ENCODE peak calls at places on chromosomes 2 and 18, in eight cellular contexts. G, O, E, T, C, R, U and A are unnamed samples. For H3K9me3, the result is how much of the 10 kb centered on the place peaks cover.

GRCh38 chr2:189056200-189057106 is 82.3 kb downstream of the COL3A1 start:
- DNase-seq in G (no peak), U (no peak), E (no peak), T (no peak), O (no peak), C (no peak), R (no peak), A (no peak)

GRCh38 chr18:9960263-9960904 is 46.6 kb downstream of the VAPA start:
- DNase-seq in G (no peak), E (no peak), T (no peak), O (no peak), U (no peak), C (no peak), R (no peak), A (no peak)

GRCh38 chr18:8960740-8961657 is 141.5 kb upstream of the NDUFV2 start:
- DNase-seq in O (no peak), G (peak), C (no peak), U (no peak), R (peak), T (no peak), E (no peak), A (no peak)

GRCh38 chr18:58235001-58235436 is 191.0 kb downstream of the NEDD4L start:
- DNase-seq in C (no peak), U (no peak), R (no peak), E (no peak), G (no peak), O (no peak), T (no peak), A (no peak)

GRCh38 chr18:74869904-74870863 is 272.5 kb downstream of the ZNF407 start:
- DNase-seq in O (no peak), U (no peak), T (no peak), E (no peak), G (no peak), C (no peak), R (no peak), A (no peak)

GRCh38 chr2:37472959-37473358 is 128.5 kb downstream of the QPCT start:
- DNase-seq in C (peak), E (no peak), O (no peak), G (no peak), T (no peak), U (peak), R (peak), A (no peak)

GRCh38 chr2:229429529-229430067 is 158.5 kb upstream of the PID1 start:
- DNase-seq in R (no peak), G (no peak), E (no peak), T (no peak), O (no peak), U (no peak), C (no peak), A (no peak)

GRCh38 chr2:47052847-47053246 is 102.3 kb downstream of the STPG4 start:
- DNase-seq in T (no peak), O (no peak), E (no peak), G (no peak), R (no peak), C (no peak), U (no peak), A (no peak)

GRCh38 chr2:95138702-95139101 is 17.1 kb upstream of the MRPS5 start:
- DNase-seq in U (no peak), O (no peak), R (no peak), T (no peak), E (no peak), C (no peak), G (no peak), A (no peak)

GRCh38 chr2:95149397-95149984 is 10.2 kb downstream of the ZNF514 start:
- DNase-seq in R (no peak), G (no peak), U (no peak), T (no peak), C (no peak), O (no peak), E (no peak), A (no peak)

GRCh38 chr2:95143838-95144237 is 15.8 kb downstream of the ZNF514 start:
- DNase-seq in E (no peak), U (no peak), G (no peak), R (no peak), C (no peak), O (no peak), T (no peak), A (no peak)
- H3K9me3 ChIP-seq in E (under half), U (half or more), G (half or more), R (under half), C (under half), O (under half), T (half or more), A (under half)

GRCh38 chr2:400988-401679 is 113.2 kb upstream of the ALKAL2 start:
- DNase-seq in U (no peak), O (no peak), C (no peak), G (no peak), R (no peak), T (no peak), E (no peak), A (no peak)
- H3K9me3 ChIP-seq in U (under half), O (under half), C (under half), G (under half), R (under half), T (under half), E (under half), A (under half)

DNA sequence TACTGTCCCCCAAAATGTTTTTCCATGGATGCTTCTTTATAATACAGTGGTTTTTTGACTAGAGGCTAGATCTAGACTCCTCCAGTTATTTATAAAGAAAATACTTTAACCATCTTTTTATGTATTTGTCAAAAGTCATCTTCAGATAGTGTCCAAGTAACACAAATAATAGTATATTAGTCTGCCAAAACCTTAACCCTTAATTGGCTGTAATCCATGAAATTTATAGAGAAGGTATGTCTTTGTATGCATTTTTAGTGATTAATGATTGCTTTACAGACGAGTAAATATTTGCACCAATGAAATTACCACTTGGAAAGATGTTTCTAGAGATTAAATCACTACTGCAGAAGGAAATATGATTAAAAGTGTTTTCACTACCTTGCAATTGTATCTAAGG is 451.8 kb upstream of the NRXN1 start:
- DNase-seq in U (no peak), T (no peak), R (no peak), E (no peak), O (no peak), G (no peak), C (no peak), A (no peak)
- H3K9me3 ChIP-seq in U (under half), T (under half), R (under half), E (under half), O (under half), G (under half), C (under half), A (under half)

DNA sequence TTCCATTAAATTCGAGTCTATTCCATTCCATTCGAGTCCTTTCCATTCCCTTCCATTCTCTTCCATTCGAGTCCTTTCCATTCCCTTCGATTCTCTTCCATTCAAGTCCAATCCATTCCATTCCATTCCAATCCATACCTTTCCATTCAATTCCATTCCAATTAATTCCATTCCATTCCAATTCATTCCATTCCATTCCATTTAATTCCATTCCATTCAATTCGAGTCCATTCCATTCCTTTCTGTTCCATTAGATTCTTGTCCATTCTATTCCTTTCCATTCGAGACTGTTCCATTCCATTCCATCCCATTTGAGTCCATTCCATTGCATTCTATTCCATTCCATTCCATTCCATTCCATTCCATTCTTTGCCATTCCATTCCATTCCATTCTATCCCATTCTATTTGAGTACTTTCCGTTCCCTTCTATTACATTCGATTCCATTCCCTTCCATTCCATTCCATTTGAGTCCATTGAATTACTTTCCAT is 1130.0 kb downstream of the RPIA start:
- DNase-seq in O (no peak), C (no peak), G (no peak), E (no peak), R (no peak), U (no peak), T (no peak), A (no peak)
- H3K9me3 ChIP-seq in O (under half), C (under half), G (under half), E (under half), R (half or more), U (half or more), T (half or more), A (under half)

GRCh38 chr2:24544456-24545115 is 53.5 kb downstream of the NCOA1 start:
- DNase-seq in E (no peak), C (no peak), T (no peak), U (no peak), O (no peak), G (no peak), R (no peak), A (no peak)
- H3K9me3 ChIP-seq in E (under half), C (under half), T (under half), U (under half), O (under half), G (under half), R (under half), A (under half)

GRCh38 chr18:44241041-44241440 is 439.6 kb upstream of the SETBP1 start:
- DNase-seq in U (no peak), E (no peak), G (no peak), C (no peak), T (no peak), O (no peak), R (no peak), A (no peak)

GRCh38 chr18:44238911-44239310 is 441.8 kb upstream of the SETBP1 start:
- DNase-seq in G (no peak), C (no peak), O (no peak), T (no peak), R (no peak), E (no peak), U (no peak), A (no peak)

GRCh38 chr18:44232500-44232899 is 448.2 kb upstream of the SETBP1 start:
- DNase-seq in O (no peak), C (no peak), R (no peak), T (no peak), U (no peak), E (no peak), G (no peak), A (no peak)

GRCh38 chr18:44238449-44238848 is 442.2 kb upstream of the SETBP1 start:
- DNase-seq in T (no peak), U (no peak), O (no peak), G (no peak), E (no peak), R (no peak), C (no peak), A (no peak)
- H3K9me3 ChIP-seq in T (under half), U (under half), O (under half), G (under half), E (under half), R (under half), C (under half), A (under half)

GRCh38 chr2:13128139-13128538 is 411.4 kb downstream of the TRIB2 start:
- DNase-seq in T (no peak), G (no peak), C (no peak), O (no peak), R (no peak), U (no peak), E (no peak), A (no peak)
- H3K9me3 ChIP-seq in T (under half), G (under half), C (under half), O (under half), R (under half), U (under half), E (under half), A (under half)

GRCh38 chr18:47184419-47185050 is 8.4 kb upstream of the IER3IP1 start:
- DNase-seq in T (no peak), E (no peak), R (peak), O (peak), G (no peak), C (no peak), U (peak), A (no peak)
- H3K9me3 ChIP-seq in T (under half), E (under half), R (under half), O (under half), G (under half), C (under half), U (under half), A (under half)